ENCODE peak calls at places on chromosomes 13 and 19, in six cellular contexts. H is activated T-cell treated with anti-CD3 and anti-CD28 coated beads for 1 hour, X is dermis blood vessel endothelial cell, O is GM20000, B is tibial nerve, C is heart left ventricle. A is an unnamed sample.

GRCh38 chr13:23710366-23710765 is 140.2 kb downstream of the TNFRSF19 start:
- DNase-seq in H (no peak), X (no peak), O (no peak), B (no peak), C (no peak), A (no peak)

GRCh38 chr13:97219226-97219625 is 2.9 kb upstream of the MBNL2 start:
- DNase-seq in H (no peak), X (no peak), O (no peak), B (no peak), C (no peak), A (no peak)

GRCh38 chr13:79516590-79516989 is 35.6 kb downstream of the NDFIP2 start:
- DNase-seq in H (no peak), X (no peak), O (no peak), B (no peak), C (no peak), A (peak; percentile 30)

GRCh38 chr13:105037064-105037463 is 1498.4 kb downstream of the EFNB2 start:
- DNase-seq in H (no peak), X (peak; percentile 56), O (no peak), B (no peak), C (no peak), A (peak; percentile 17)

GRCh38 chr19:45098521-45099464 is 5.8 kb downstream of the PPP1R37 start:
- DNase-seq in H (no peak), X (peak; percentile 81), O (no peak), B (no peak), C (peak; percentile 37), A (peak; percentile 74)

GRCh38 chr13:92362717-92363116 is 863.9 kb upstream of the GPC6 start:
- DNase-seq in H (no peak), X (no peak), O (no peak), B (no peak), C (no peak), A (no peak)

GRCh38 chr13:113981201-113981605 is 7.3 kb upstream of the C13orf46 start:
- DNase-seq in H (no peak), X (no peak), O (no peak), B (peak; percentile 68), C (no peak), A (no peak)

GRCh38 chr19:13817615-13818371 is 22.6 kb downstream of the ZSWIM4 start:
- DNase-seq in H (no peak), X (no peak), O (no peak), B (no peak), C (no peak), A (no peak)

GRCh38 chr19:49805822-49806612 is 7.1 kb downstream of the FUZ start:
- DNase-seq in H (no peak), X (no peak), O (no peak), B (no peak), C (no peak), A (no peak)

GRCh38 chr19:50537306-50537685 is 23.6 kb upstream of the ASPDH start:
- DNase-seq in H (no peak), X (no peak), O (no peak), B (no peak), C (no peak), A (no peak)

GRCh38 chr19:5916201-5916708 is 2.2 kb downstream of the CAPS start:
- DNase-seq in H (no peak), X (no peak), O (no peak), B (no peak), C (no peak), A (no peak)

GRCh38 chr13:99422556-99423220 is 78.6 kb upstream of the TM9SF2 start:
- DNase-seq in H (no peak), X (no peak), O (no peak), B (no peak), C (no peak), A (no peak)

GRCh38 chr19:7251502-7251901 is 42.7 kb downstream of the INSR start:
- DNase-seq in H (no peak), X (no peak), O (peak; percentile 23), B (no peak), C (no peak), A (no peak)

GRCh38 chr13:27176772-27177171 is 5.2 kb upstream of the USP12 start:
- DNase-seq in H (no peak), X (no peak), O (peak; percentile 37), B (no peak), C (no peak), A (no peak)

A was measured in dermis microvascular lymphatic vessel endothelial cell.